ENCODE peak calls at places on chromosomes 12 and 14, in five cellular contexts. I, K, P, Z and S are unnamed samples.

GRCh38 chr12:51521554-51522276 is 69.3 kb upstream of the SCN8A start:
- DNase-seq in P (no peak), K (no peak), Z (no peak), I (no peak), S (no peak)

GRCh38 chr12:19432309-19433170 is 6.8 kb upstream of the AEBP2 start:
- DNase-seq in K (no peak), P (no peak), Z (no peak), I (no peak), S (no peak)

GRCh38 chr12:123431951-123432886 is 4.3 kb downstream of the RILPL2 start:
- DNase-seq in Z (no peak), I (no peak), P (no peak), K (no peak), S (no peak)

GRCh38 chr12:5582541-5582940 is 150.6 kb downstream of the NTF3 start:
- DNase-seq in I (no peak), P (no peak), Z (no peak), K (no peak), S (no peak)

GRCh38 chr14:77306406-77307098 is 14.1 kb downstream of the POMT2 start:
- DNase-seq in K (no peak), P (no peak), Z (peak; percentile 54), I (no peak), S (no peak)

GRCh38 chr12:48764521-48764920 is 24.4 kb downstream of the ADCY6 start:
- DNase-seq in Z (no peak), K (no peak), I (no peak), P (peak; percentile 57), S (no peak)

GRCh38 chr12:52630104-52630500 is 11.7 kb upstream of the KRT73 start:
- DNase-seq in Z (no peak), I (no peak), P (no peak), K (no peak), S (no peak)

GRCh38 chr14:37864861-37865718 is 269.7 kb downstream of the TTC6 start:
- DNase-seq in K (no peak), I (no peak), Z (no peak), P (no peak), S (no peak)

GRCh38 chr12:14961466-14962155 is at the start of gene ARHGDIB:
- DNase-seq in P (no peak), Z (no peak), I (no peak), K (peak; percentile 56), S (peak; percentile 52)

GRCh38 chr12:106584104-106585064 is 1.6 kb downstream of the RFX4 start:
- DNase-seq in I (peak; percentile 48), K (no peak), P (no peak), Z (peak; percentile 9), S (no peak)

GRCh38 chr14:50924848-50925247 is 19.4 kb downstream of the PYGL start:
- DNase-seq in I (no peak), P (no peak), Z (no peak), K (no peak), S (no peak)

GRCh38 chr12:113759135-113759534 is 207.0 kb downstream of the RBM19 start:
- DNase-seq in I (no peak), K (no peak), Z (no peak), P (no peak), S (no peak)

GRCh38 chr12:114895822-114896221 is 211.8 kb upstream of the TBX3 start:
- DNase-seq in I (no peak), P (no peak), K (no peak), Z (no peak), S (no peak)

GRCh38 chr12:50568338-50569155 is 63.8 kb downstream of the DIP2B start:
- DNase-seq in K (no peak), I (no peak), P (no peak), Z (no peak), S (no peak)

GRCh38 chr14:102363182-102363952 is 626 bp downstream of the TECPR2 start:
- DNase-seq in I (no peak), Z (no peak), P (peak; percentile 21), K (no peak), S (no peak)

GRCh38 chr12:40172879-40173278 is 51.9 kb upstream of the LRRK2 start:
- DNase-seq in I (no peak), P (no peak), K (no peak), Z (no peak), S (no peak)

GRCh38 chr14:56241441-56241840 is 123.2 kb downstream of the PELI2 start:
- DNase-seq in Z (no peak), P (no peak), K (no peak), I (no peak), S (no peak)

GRCh38 chr14:99720941-99721791 is 37.1 kb downstream of the CYP46A1 start:
- DNase-seq in Z (no peak), K (no peak), P (no peak), I (no peak), S (no peak)

GRCh38 chr14:22893706-22894105 is 10.7 kb downstream of the REM2 start:
- DNase-seq in I (no peak), Z (no peak), P (no peak), K (no peak), S (no peak)

GRCh38 chr12:132165584-132165983 is 21.3 kb downstream of the NOC4L start:
- DNase-seq in Z (no peak), P (no peak), I (no peak), K (no peak), S (no peak)